ENCODE peak calls at places on chromosomes 3 and 15, in eight cellular contexts. C, T, X, N, L, J, M and P are unnamed samples.

GRCh38 chr3:32392530-32393302 is 1.1 kb downstream of the CMTM7 start:
- DNase-seq in M (peak), T (no peak), X (peak), J (no peak), C (peak), L (peak), N (no peak), P (no peak)

GRCh38 chr3:153273767-153274443 is 111.9 kb downstream of the RAP2B start:
- DNase-seq in L (no peak), N (no peak), T (no peak), X (no peak), M (peak), C (peak), J (no peak), P (no peak)

GRCh38 chr3:120561251-120562045 is 34.7 kb upstream of the NDUFB4 start:
- DNase-seq in N (peak), M (peak), L (peak), X (peak), T (peak), J (peak), C (peak), P (no peak)

GRCh38 chr3:134859341-134859740 is 64.3 kb downstream of the EPHB1 start:
- DNase-seq in L (no peak), T (no peak), N (no peak), M (no peak), C (no peak), X (no peak), J (no peak), P (no peak)

GRCh38 chr3:156433138-156433537 is 121.8 kb downstream of the SSR3 start:
- DNase-seq in T (no peak), M (peak), X (no peak), N (no peak), L (no peak), C (peak), J (no peak), P (no peak)

GRCh38 chr3:158789592-158789991 is 12.3 kb upstream of the MFSD1 start:
- DNase-seq in C (peak), T (no peak), N (peak), M (peak), J (no peak), X (no peak), L (no peak), P (no peak)

GRCh38 chr15:67563961-67564570 is 21.6 kb downstream of the MAP2K5 start:
- DNase-seq in L (no peak), X (no peak), T (no peak), N (peak), M (no peak), J (no peak), C (no peak), P (no peak)

GRCh38 chr3:51382076-51382745 is 2.9 kb upstream of the MANF start:
- DNase-seq in L (no peak), M (no peak), N (no peak), X (no peak), T (no peak), C (no peak), J (peak), P (no peak)

GRCh38 chr3:128175768-128176167 is 22.5 kb downstream of the EEFSEC start:
- DNase-seq in T (no peak), N (no peak), X (no peak), M (no peak), L (no peak), C (no peak), J (no peak), P (no peak)

GRCh38 chr15:48002772-48003171 is 118.0 kb upstream of the SLC24A5 start:
- DNase-seq in J (no peak), L (no peak), C (no peak), M (no peak), N (no peak), T (no peak), X (no peak), P (peak)

GRCh38 chr15:70017796-70018195 is 79.9 kb downstream of the TLE3 start:
- DNase-seq in L (no peak), M (no peak), C (no peak), X (no peak), N (peak), T (no peak), J (no peak), P (no peak)

GRCh38 chr3:11510001-11510760 is 133.5 kb downstream of the VGLL4 start:
- DNase-seq in N (no peak), X (no peak), M (no peak), C (no peak), T (no peak), J (no peak), L (no peak), P (no peak)

GRCh38 chr15:69615756-69616155 is 163.1 kb downstream of the RPLP1 start:
- DNase-seq in L (peak), J (no peak), M (no peak), X (no peak), N (no peak), T (no peak), C (no peak), P (no peak)

GRCh38 chr3:146498002-146498736 is 28.8 kb upstream of the PLSCR2 start:
- DNase-seq in L (no peak), C (no peak), M (no peak), N (no peak), T (peak), X (no peak), J (no peak), P (no peak)

GRCh38 chr3:66261318-66261717 is 40.5 kb downstream of the SLC25A26 start:
- DNase-seq in N (no peak), L (no peak), C (peak), J (no peak), T (no peak), M (peak), X (no peak), P (no peak)

GRCh38 chr3:53152316-53152715 is 8.7 kb upstream of the PRKCD start:
- DNase-seq in L (no peak), T (no peak), C (no peak), J (no peak), N (no peak), M (no peak), X (no peak), P (no peak)

GRCh38 chr3:116064646-116065045 is 380.6 kb downstream of the LSAMP start:
- DNase-seq in J (no peak), M (peak), X (no peak), C (peak), L (no peak), T (no peak), N (no peak), P (no peak)

GRCh38 chr3:159830523-159831151 is 158.0 kb upstream of the IL12A start:
- DNase-seq in X (no peak), N (no peak), J (no peak), T (no peak), L (no peak), C (peak), M (no peak), P (no peak)

GRCh38 chr3:136078421-136079364 is 113.2 kb downstream of the PPP2R3A start:
- DNase-seq in J (no peak), C (peak), L (no peak), N (peak), X (no peak), M (peak), T (no peak), P (no peak)

GRCh38 chr3:189772584-189772983 is 141.4 kb downstream of the TP63 start:
- DNase-seq in J (no peak), X (no peak), M (no peak), C (peak), N (no peak), L (no peak), T (no peak), P (no peak)

GRCh38 chr15:68278345-68279217 is 1.0 kb downstream of the FEM1B start:
- DNase-seq in T (no peak), X (no peak), N (peak), J (no peak), M (peak), C (peak), L (peak), P (no peak)

GRCh38 chr15:72155021-72155621 is 36.9 kb downstream of the SENP8 start:
- DNase-seq in L (peak), X (peak), T (no peak), N (no peak), C (no peak), M (peak), J (peak), P (peak)

GRCh38 chr15:89363133-89363532 is 28.5 kb upstream of the POLG start:
- DNase-seq in C (no peak), M (no peak), T (no peak), X (no peak), J (no peak), N (no peak), L (no peak), P (no peak)

DNA sequence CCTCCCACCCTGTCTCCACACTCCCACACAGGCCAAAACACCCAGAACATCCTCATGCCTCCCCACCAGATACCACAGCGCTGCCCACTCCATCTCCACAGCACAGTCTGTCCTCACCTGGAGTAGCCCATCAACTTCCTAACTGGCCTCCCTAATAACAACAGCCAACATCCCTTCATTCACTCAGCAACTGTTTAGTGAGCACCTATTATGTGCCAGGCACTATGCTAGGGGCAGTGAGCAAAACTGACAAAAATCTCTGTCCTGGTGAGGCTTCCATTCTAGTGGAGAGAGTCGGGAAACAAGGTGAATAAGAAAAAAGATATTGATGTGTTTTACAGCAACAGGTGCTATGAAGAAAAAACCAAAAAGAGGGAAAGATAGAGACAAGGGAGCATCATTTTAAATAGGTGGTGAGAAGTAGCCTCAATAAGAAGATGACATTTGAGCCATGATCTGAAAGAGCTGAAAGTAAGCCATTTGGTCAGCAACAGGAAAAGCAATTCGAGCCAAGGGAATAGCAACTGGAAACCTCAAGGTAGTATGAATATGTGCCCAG is 523.9 kb downstream of the SHQ1 start:
- DNase-seq in L (no peak), M (no peak), T (no peak), X (no peak), N (no peak), J (no peak), C (no peak), P (no peak)
- TF ChIP-seq CTCF in L (no peak), M (no peak), T (no peak), X (no peak), N (no peak), J (no peak), C (no peak), P (no peak)

GRCh38 chr3:42070089-42070885 is 20.9 kb upstream of the TRAK1 start:
- DNase-seq in L (peak), M (peak), T (no peak), C (no peak), J (no peak), N (no peak), X (no peak), P (peak)

GRCh38 chr3:42063886-42064285 is 27.3 kb upstream of the TRAK1 start:
- DNase-seq in X (no peak), M (peak), C (peak), L (peak), T (no peak), N (no peak), J (no peak), P (no peak)

GRCh38 chr3:42067324-42067723 is 23.8 kb upstream of the TRAK1 start:
- DNase-seq in C (peak), X (no peak), M (peak), L (no peak), J (no peak), N (peak), T (no peak), P (no peak)

GRCh38 chr3:42068303-42069088 is 22.7 kb upstream of the TRAK1 start:
- DNase-seq in M (peak), X (no peak), N (no peak), C (no peak), T (no peak), J (no peak), L (no peak), P (no peak)

DNA sequence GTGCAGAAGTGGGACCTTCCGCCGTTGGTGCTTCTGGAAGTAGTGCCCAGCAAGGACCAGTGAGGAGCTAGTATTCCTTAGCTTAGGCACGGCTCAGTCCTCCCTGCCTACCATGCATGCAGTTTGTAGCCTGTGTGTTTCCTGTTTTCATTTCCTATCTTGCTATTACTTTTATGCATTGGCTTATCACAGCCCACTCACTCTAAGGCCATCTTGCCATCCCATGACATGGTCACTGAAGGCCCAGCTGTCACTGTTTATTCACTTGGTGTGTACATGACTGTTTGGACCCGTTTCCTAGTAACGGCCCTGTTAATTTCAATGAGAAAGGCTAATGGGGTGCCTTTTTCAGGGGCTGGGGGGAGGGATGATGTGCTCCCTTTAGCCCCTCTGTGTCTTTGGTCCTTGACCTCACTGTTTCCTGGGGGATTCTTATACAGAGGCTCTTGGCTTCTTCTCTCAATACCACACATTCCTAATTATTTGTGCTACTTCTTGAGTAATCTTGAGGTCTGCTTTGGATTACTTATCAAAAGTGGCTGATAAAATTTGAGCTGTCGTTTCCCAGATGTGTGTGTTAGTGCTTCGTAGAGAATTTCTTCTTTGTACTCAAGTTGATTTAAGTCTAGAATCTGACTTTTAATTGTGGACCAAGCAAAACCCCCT is 24.5 kb upstream of the TRAK1 start:
- DNase-seq in T (no peak), L (no peak), J (no peak), N (peak), X (no peak), C (peak), M (no peak), P (no peak)
- H3K4me3 ChIP-seq in T (no peak), L (no peak), J (no peak), N (peak), X (no peak), C (no peak), M (no peak), P (no peak)

DNA sequence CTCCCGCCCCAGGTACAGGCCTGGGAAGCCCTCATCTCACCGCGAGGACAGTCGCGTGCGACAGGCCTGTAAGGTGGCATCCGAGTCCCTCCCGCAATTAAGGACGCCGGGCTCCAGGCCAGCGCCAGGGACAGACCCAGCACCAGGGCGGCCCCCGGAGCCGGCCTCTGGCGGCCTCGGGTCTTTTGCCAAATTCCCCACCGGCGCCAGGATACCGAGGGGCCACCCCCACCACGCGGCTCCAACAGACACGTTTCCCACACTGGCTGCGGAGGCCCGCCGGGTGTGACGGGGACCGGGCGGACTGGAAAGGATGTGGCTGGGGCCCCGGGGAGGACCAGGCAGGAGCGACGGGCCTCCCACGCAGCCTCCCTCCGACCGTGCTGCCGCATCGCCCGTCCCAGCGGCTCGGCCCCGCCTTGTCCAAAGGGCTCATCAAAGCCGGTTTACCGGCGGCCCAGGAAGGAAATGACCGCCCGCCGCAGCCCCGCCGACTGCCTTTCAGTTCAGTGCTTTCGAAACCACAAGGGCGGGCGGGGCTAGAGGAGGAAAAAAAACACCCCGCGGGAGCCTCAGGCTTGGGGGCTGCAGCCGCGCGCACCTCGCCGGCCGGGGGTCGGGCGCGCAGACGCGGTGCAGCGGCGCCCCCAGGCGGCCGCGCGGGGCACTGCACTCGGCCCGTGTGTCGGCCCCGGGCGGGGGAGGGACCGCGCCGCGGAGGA is 11.2 kb downstream of the XXYLT1 start:
- DNase-seq in M (peak), N (peak), J (peak), L (peak), T (peak), C (peak), X (peak), P (no peak)
- TF ChIP-seq CTCF in M (peak), N (peak), J (peak), L (peak), T (peak), C (peak), X (peak), P (peak)

GRCh38 chr3:194167873-194168272 is 31.9 kb downstream of the HES1 start:
- DNase-seq in X (no peak), T (no peak), M (no peak), L (no peak), C (no peak), N (no peak), J (no peak), P (no peak)
- H3K4me3 ChIP-seq in X (no peak), T (no peak), M (no peak), L (no peak), C (no peak), N (no peak), J (no peak), P (no peak)

GRCh38 chr3:86180696-86181095 is 810.3 kb downstream of the VGLL3 start:
- DNase-seq in L (no peak), X (no peak), J (no peak), N (no peak), C (no peak), T (no peak), M (peak), P (no peak)
- TF ChIP-seq CTCF in L (no peak), X (no peak), J (no peak), N (no peak), C (no peak), T (no peak), M (no peak), P (peak)

DNA sequence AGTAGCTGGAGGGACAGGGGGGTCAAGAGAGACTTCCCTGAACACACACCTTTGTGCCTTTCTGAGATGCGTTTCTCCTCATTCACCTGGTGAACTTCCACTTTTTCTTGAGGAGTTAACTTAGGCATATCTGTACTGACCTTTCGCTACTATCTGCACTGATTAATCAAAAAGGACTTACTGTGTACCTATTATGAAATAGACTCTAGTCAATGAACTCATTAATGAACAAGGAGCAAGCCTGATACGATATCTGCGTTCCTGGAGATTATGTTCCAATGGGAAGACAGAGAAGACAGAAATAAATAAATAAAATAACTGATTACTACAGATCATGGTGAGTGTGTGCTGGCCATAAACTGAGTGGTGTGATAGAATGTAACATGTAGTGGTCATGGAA is 157.2 kb upstream of the TBL1XR1 start:
- DNase-seq in M (no peak), C (no peak), J (no peak), T (no peak), L (no peak), N (no peak), X (no peak), P (no peak)
- H3K4me3 ChIP-seq in M (no peak), C (no peak), J (no peak), T (no peak), L (no peak), N (no peak), X (no peak), P (no peak)

GRCh38 chr3:61154788-61155187 is 96.5 kb downstream of the FHIT start:
- DNase-seq in X (no peak), C (no peak), T (no peak), L (no peak), M (no peak), N (no peak), J (no peak), P (no peak)

GRCh38 chr3:61158152-61158551 is 93.1 kb downstream of the FHIT start:
- DNase-seq in J (no peak), N (no peak), C (no peak), X (no peak), T (no peak), L (no peak), M (no peak), P (no peak)

GRCh38 chr3:61158676-61159075 is 92.6 kb downstream of the FHIT start:
- DNase-seq in J (no peak), L (no peak), M (no peak), X (no peak), C (no peak), T (no peak), N (no peak), P (no peak)

GRCh38 chr3:61155701-61156292 is 95.5 kb downstream of the FHIT start:
- DNase-seq in C (no peak), L (no peak), M (no peak), J (no peak), N (no peak), X (no peak), T (no peak), P (peak)

DNA sequence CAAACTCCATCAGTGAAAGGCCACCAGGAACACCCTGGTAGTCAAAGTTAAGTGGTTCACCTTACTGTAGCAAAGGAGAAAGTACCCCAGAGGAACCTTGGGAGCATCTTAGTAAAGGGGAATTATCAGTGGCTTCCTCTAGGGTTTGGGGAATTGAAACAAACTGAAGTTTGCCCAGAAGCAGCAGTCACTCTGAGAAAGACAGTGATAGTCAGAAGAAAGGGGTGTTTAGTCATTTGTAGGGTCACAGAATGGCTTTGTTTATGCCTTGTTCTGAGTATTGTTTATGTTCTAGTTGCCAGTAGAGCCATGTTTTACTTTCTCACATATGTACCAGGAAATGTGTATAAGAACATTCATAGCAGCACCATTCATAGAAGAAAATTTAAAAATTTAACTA is 93.8 kb downstream of the FHIT start:
- DNase-seq in L (no peak), C (no peak), X (no peak), J (no peak), N (peak), M (no peak), T (no peak), P (no peak)
- TF ChIP-seq CTCF in L (no peak), C (no peak), X (no peak), J (no peak), N (no peak), M (no peak), T (no peak), P (no peak)

GRCh38 chr15:74422370-74422722 is 11.4 kb downstream of the SEMA7A start:
- DNase-seq in C (no peak), T (no peak), X (no peak), J (no peak), L (no peak), M (no peak), N (no peak), P (no peak)
- H3K4me3 ChIP-seq in C (no peak), T (no peak), X (no peak), J (no peak), L (no peak), M (no peak), N (peak), P (no peak)